ENCODE peak calls at places on chromosome 3, in five cellular contexts. One of them, this sample, is unnamed. For H3K4me1, the result is how much of the 10 kb centered on the place peaks cover.

GRCh38 chr3:18951333-18951732 is 197.0 kb upstream of the KCNH8 start:
- DNase-seq in uterus: no peak
- DNase-seq in IMR-90: no peak
- DNase-seq in heart left ventricle: no peak
- DNase-seq in heart right ventricle: no peak
- DNase-seq in this sample: no peak

GRCh38 chr3:174329321-174329720 is 529.8 kb upstream of the NAALADL2 start:
- DNase-seq in uterus: no peak
- DNase-seq in IMR-90: peak
- DNase-seq in heart left ventricle: no peak
- DNase-seq in heart right ventricle: no peak
- DNase-seq in this sample: no peak

GRCh38 chr3:42979044-42979962 is at the start of gene GASK1A:
- DNase-seq in uterus: peak
- DNase-seq in IMR-90: no peak
- DNase-seq in heart left ventricle: peak
- DNase-seq in heart right ventricle: peak
- DNase-seq in this sample: no peak

GRCh38 chr3:189635385-189635784 is 4.2 kb downstream of the TP63 start:
- DNase-seq in uterus: no peak
- DNase-seq in IMR-90: no peak
- DNase-seq in heart left ventricle: no peak
- DNase-seq in heart right ventricle: no peak
- DNase-seq in this sample: no peak

GRCh38 chr3:59992578-59992977 is 942.8 kb upstream of the CFAP20DC start:
- DNase-seq in uterus: no peak
- DNase-seq in IMR-90: no peak
- DNase-seq in heart left ventricle: no peak
- DNase-seq in heart right ventricle: no peak
- DNase-seq in this sample: no peak

GRCh38 chr3:43616034-43616433 is 5.8 kb downstream of the ANO10 start:
- DNase-seq in uterus: no peak
- DNase-seq in IMR-90: no peak
- DNase-seq in heart left ventricle: no peak
- DNase-seq in heart right ventricle: no peak
- DNase-seq in this sample: no peak

GRCh38 chr3:129501630-129502029 is 26.8 kb upstream of the RHO start:
- DNase-seq in uterus: no peak
- DNase-seq in IMR-90: no peak
- DNase-seq in heart left ventricle: no peak
- DNase-seq in heart right ventricle: no peak
- DNase-seq in this sample: no peak

GRCh38 chr3:97821810-97822775 is at the start of gene CRYBG3:
- DNase-seq in uterus: peak
- DNase-seq in IMR-90: peak
- DNase-seq in heart left ventricle: peak
- DNase-seq in heart right ventricle: peak
- DNase-seq in this sample: peak

GRCh38 chr3:123743121-123743520 is 141.0 kb downstream of the MYLK start:
- DNase-seq in uterus: no peak
- DNase-seq in IMR-90: no peak
- DNase-seq in heart left ventricle: no peak
- DNase-seq in heart right ventricle: no peak
- DNase-seq in this sample: no peak

GRCh38 chr3:143951351-143951971 is 20.2 kb upstream of the DIPK2A start:
- DNase-seq in uterus: no peak
- DNase-seq in IMR-90: peak
- DNase-seq in heart left ventricle: no peak
- DNase-seq in heart right ventricle: no peak
- DNase-seq in this sample: no peak

DNA sequence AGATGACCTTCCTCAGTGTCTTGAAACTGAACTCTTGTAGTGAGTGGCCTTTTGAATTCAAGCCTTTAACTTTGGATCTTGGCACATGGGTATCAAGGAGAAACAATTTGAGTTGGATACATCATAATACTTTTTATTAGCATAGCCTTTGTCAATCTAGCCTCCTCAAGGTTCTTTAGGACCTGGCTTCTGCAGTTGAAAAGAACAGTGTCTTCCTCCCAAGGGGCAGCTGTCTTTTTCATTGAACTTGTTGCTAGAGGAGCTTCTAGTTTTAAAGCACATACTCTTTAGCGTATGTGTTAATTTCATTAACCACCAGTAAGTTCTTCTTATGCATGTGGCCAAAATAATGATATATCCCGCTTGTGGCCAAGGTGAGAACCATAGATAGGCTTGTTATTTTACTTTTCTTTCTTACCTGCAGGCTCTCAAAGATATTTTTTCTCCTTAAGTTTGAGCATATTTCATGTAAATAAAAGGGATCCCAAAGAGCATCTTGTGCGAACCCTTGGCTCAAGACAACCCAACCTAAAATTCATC is 83.2 kb downstream of the GHSR start:
- DNase-seq in uterus: no peak
- DNase-seq in IMR-90: no peak
- DNase-seq in heart left ventricle: no peak
- DNase-seq in heart right ventricle: no peak
- DNase-seq in this sample: no peak
- H3K4me1 ChIP-seq in uterus: under half
- H3K4me1 ChIP-seq in IMR-90: under half
- H3K4me1 ChIP-seq in heart left ventricle: under half
- H3K4me1 ChIP-seq in heart right ventricle: under half
- H3K4me1 ChIP-seq in this sample: under half

GRCh38 chr3:193830791-193831191 is 237.8 kb downstream of the OPA1 start:
- DNase-seq in uterus: no peak
- DNase-seq in IMR-90: no peak
- DNase-seq in heart left ventricle: no peak
- DNase-seq in heart right ventricle: no peak
- DNase-seq in this sample: no peak
- H3K4me1 ChIP-seq in uterus: under half
- H3K4me1 ChIP-seq in IMR-90: under half
- H3K4me1 ChIP-seq in heart left ventricle: under half
- H3K4me1 ChIP-seq in heart right ventricle: under half
- H3K4me1 ChIP-seq in this sample: under half

DNA sequence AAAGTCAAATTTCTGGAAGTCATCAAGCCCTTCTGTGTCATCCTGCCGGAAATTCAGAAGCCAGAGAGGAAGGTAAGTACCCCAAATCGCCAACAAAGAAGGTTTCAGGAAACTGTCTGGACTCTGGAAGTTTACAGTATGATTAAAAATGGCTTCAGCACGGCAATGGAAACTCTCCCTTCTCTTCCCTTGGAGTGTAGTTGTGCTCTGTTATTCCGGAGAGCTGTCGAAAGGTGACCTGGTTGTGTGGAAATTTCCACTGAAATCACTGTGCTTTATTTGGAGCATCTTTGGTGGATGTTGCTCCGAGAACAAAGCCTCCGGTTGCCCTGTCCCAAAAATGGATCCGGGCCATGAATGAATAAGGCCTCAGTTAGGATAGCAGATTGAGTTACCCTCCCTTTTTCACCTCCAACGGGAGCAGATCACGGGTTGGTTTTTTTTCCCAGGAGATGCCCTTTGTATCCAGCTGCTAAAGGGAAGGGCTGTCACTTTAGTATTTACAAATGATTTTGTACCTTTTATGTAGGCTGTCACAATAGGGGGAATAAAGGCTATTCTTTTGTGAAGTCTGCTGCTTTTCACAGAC is 688 bp downstream of the SEC61A1 start:
- DNase-seq in uterus: no peak
- DNase-seq in IMR-90: no peak
- DNase-seq in heart left ventricle: no peak
- DNase-seq in heart right ventricle: no peak
- DNase-seq in this sample: no peak
- H3K4me1 ChIP-seq in uterus: under half
- H3K4me1 ChIP-seq in IMR-90: under half
- H3K4me1 ChIP-seq in heart left ventricle: under half
- H3K4me1 ChIP-seq in heart right ventricle: under half
- H3K4me1 ChIP-seq in this sample: under half

GRCh38 chr3:184566441-184567414 is 5.1 kb downstream of the EPHB3 start:
- DNase-seq in uterus: no peak
- DNase-seq in IMR-90: no peak
- DNase-seq in heart left ventricle: no peak
- DNase-seq in heart right ventricle: no peak
- DNase-seq in this sample: no peak

GRCh38 chr3:184563941-184564684 is 2.5 kb downstream of the EPHB3 start:
- DNase-seq in uterus: no peak
- DNase-seq in IMR-90: no peak
- DNase-seq in heart left ventricle: no peak
- DNase-seq in heart right ventricle: no peak
- DNase-seq in this sample: no peak

GRCh38 chr3:184564685-184565385 is 3.2 kb downstream of the EPHB3 start:
- DNase-seq in uterus: no peak
- DNase-seq in IMR-90: no peak
- DNase-seq in heart left ventricle: no peak
- DNase-seq in heart right ventricle: no peak
- DNase-seq in this sample: no peak

GRCh38 chr3:184563569-184563925 is 2.0 kb downstream of the EPHB3 start:
- DNase-seq in uterus: no peak
- DNase-seq in IMR-90: no peak
- DNase-seq in heart left ventricle: no peak
- DNase-seq in heart right ventricle: no peak
- DNase-seq in this sample: no peak

GRCh38 chr3:184565421-184566211 is 4.0 kb downstream of the EPHB3 start:
- DNase-seq in uterus: peak
- DNase-seq in IMR-90: peak
- DNase-seq in heart left ventricle: no peak
- DNase-seq in heart right ventricle: no peak
- DNase-seq in this sample: no peak
- H3K4me1 ChIP-seq in uterus: under half
- H3K4me1 ChIP-seq in IMR-90: under half
- H3K4me1 ChIP-seq in heart left ventricle: under half
- H3K4me1 ChIP-seq in heart right ventricle: under half
- H3K4me1 ChIP-seq in this sample: under half

GRCh38 chr3:184579513-184579912 is 17.9 kb downstream of the EPHB3 start:
- DNase-seq in uterus: no peak
- DNase-seq in IMR-90: no peak
- DNase-seq in heart left ventricle: no peak
- DNase-seq in heart right ventricle: no peak
- DNase-seq in this sample: no peak
- H3K4me1 ChIP-seq in uterus: under half
- H3K4me1 ChIP-seq in IMR-90: under half
- H3K4me1 ChIP-seq in heart left ventricle: under half
- H3K4me1 ChIP-seq in heart right ventricle: under half
- H3K4me1 ChIP-seq in this sample: under half

DNA sequence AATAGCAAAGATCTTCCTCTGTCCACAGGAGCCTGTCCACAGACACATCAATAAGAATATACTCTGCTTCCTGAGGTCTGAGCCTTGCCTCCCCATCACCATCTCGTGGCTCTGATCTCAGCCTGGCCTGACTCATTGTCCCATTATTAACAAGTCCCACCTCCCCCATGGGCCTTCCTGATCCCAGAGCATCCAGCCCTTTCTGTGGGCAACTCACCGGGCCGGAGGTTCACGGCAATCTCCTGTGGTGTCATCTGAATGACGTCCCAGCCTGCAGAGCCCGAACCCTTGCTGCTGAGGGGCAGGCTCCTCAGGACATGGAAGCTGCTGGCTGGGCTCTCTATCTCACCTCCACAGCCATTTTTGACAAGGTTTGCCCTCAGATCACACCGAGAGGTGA is 28.1 kb downstream of the ITGB5 start:
- DNase-seq in uterus: peak
- DNase-seq in IMR-90: peak
- DNase-seq in heart left ventricle: no peak
- DNase-seq in heart right ventricle: no peak
- DNase-seq in this sample: no peak
- H3K4me1 ChIP-seq in uterus: under half
- H3K4me1 ChIP-seq in IMR-90: under half
- H3K4me1 ChIP-seq in heart left ventricle: under half
- H3K4me1 ChIP-seq in heart right ventricle: half or more
- H3K4me1 ChIP-seq in this sample: under half

GRCh38 chr3:64218746-64219145 is 6.5 kb downstream of the PRICKLE2 start:
- DNase-seq in uterus: no peak
- DNase-seq in IMR-90: no peak
- DNase-seq in heart left ventricle: no peak
- DNase-seq in heart right ventricle: no peak
- DNase-seq in this sample: no peak

GRCh38 chr3:64222501-64222900 is 2.8 kb downstream of the PRICKLE2 start:
- DNase-seq in uterus: no peak
- DNase-seq in IMR-90: no peak
- DNase-seq in heart left ventricle: no peak
- DNase-seq in heart right ventricle: no peak
- DNase-seq in this sample: no peak

GRCh38 chr3:64223809-64224570 is 1.3 kb downstream of the PRICKLE2 start:
- DNase-seq in uterus: peak
- DNase-seq in IMR-90: peak
- DNase-seq in heart left ventricle: no peak
- DNase-seq in heart right ventricle: no peak
- DNase-seq in this sample: no peak

GRCh38 chr3:64220161-64220560 is 5.1 kb downstream of the PRICKLE2 start:
- DNase-seq in uterus: no peak
- DNase-seq in IMR-90: peak
- DNase-seq in heart left ventricle: no peak
- DNase-seq in heart right ventricle: no peak
- DNase-seq in this sample: no peak

DNA sequence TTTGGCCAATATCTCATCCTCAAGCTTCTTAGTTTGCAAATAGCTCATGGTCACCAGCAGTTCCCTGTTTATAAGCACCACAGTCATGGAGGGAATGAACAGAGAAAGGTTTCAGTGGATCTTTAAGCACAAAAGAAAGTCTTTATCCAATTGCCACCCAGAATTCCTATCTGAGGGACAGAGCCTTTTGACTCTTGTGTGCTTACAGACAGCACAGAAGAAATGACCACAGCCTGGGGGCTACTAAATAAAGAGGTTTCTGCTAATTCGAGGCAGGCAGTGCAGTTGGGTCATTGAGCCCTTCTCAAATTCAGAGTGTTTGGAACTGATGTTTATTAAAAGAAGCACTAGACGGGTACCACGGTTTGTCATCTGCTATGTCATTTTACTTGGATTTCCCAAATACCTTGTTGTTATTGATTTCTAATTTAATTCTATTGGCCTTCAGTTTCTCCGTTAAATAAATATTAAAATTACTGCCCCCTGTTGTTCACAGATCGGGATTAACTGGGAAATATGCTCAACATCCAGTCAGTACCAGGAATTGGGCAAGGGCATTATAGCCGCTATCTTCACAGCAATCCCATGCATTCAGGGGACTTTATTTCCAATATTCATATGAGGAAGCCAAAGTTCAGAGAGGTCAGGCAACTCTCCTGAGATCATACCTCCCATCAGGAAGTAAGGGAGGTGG is 3.6 kb downstream of the PRICKLE2 start:
- DNase-seq in uterus: no peak
- DNase-seq in IMR-90: no peak
- DNase-seq in heart left ventricle: no peak
- DNase-seq in heart right ventricle: no peak
- DNase-seq in this sample: no peak
- H3K4me1 ChIP-seq in uterus: under half
- H3K4me1 ChIP-seq in IMR-90: under half
- H3K4me1 ChIP-seq in heart left ventricle: half or more
- H3K4me1 ChIP-seq in heart right ventricle: half or more
- H3K4me1 ChIP-seq in this sample: half or more

GRCh38 chr3:195159117-195159818 is 111.7 kb downstream of the XXYLT1 start:
- DNase-seq in uterus: no peak
- DNase-seq in IMR-90: no peak
- DNase-seq in heart left ventricle: peak
- DNase-seq in heart right ventricle: peak
- DNase-seq in this sample: no peak
- H3K4me1 ChIP-seq in uterus: under half
- H3K4me1 ChIP-seq in IMR-90: under half
- H3K4me1 ChIP-seq in heart left ventricle: under half
- H3K4me1 ChIP-seq in heart right ventricle: half or more
- H3K4me1 ChIP-seq in this sample: under half

This sample was measured in thoracic aorta.